ENCODE peak calls at places on chromosomes 2 and 18, in eight cellular contexts. One of them, this sample, is unnamed.

GRCh38 chr2:228630786-228631185 is 449.3 kb upstream of the SPHKAP start:
- DNase-seq in CD4-positive, CD25-positive, alpha-beta regulatory T cell: no peak
- DNase-seq in posterior vena cava: no peak
- DNase-seq in RKO: no peak
- DNase-seq in stimulated activated CD4-positive, alpha-beta T cell treated with anti-CD3 and anti-CD28 coated beads, Interleukin-12 subunit alpha, Interleukin-12 subunit beta, amount 100 ng/mL, for 24 hours: no peak
- DNase-seq in fibroblast of lung: no peak
- DNase-seq in activated naive CD4-positive, alpha-beta T cell treated with anti-CD3 and anti-CD28 coated beads, Interleukin-2, amount 10 ng/mL, durations not matched to agents 7 days and 5 days: no peak
- DNase-seq in effector CD4-positive, alpha-beta T cell: no peak
- DNase-seq in this sample: no peak

GRCh38 chr2:216017365-216017764 is 4.0 kb upstream of the MREG start:
- DNase-seq in RKO: no peak
- DNase-seq in fibroblast of lung: no peak
- DNase-seq in stimulated activated CD4-positive, alpha-beta T cell treated with anti-CD3 and anti-CD28 coated beads, Interleukin-12 subunit alpha, Interleukin-12 subunit beta, amount 100 ng/mL, for 24 hours: peak; percentile 16
- DNase-seq in activated naive CD4-positive, alpha-beta T cell treated with anti-CD3 and anti-CD28 coated beads, Interleukin-2, amount 10 ng/mL, durations not matched to agents 7 days and 5 days: peak; percentile 35
- DNase-seq in effector CD4-positive, alpha-beta T cell: no peak
- DNase-seq in CD4-positive, CD25-positive, alpha-beta regulatory T cell: no peak
- DNase-seq in posterior vena cava: no peak
- DNase-seq in this sample: peak; percentile 60

GRCh38 chr2:203580846-203581245 is 45.7 kb upstream of the RAPH1 start:
- DNase-seq in fibroblast of lung: no peak
- DNase-seq in activated naive CD4-positive, alpha-beta T cell treated with anti-CD3 and anti-CD28 coated beads, Interleukin-2, amount 10 ng/mL, durations not matched to agents 7 days and 5 days: no peak
- DNase-seq in posterior vena cava: no peak
- DNase-seq in effector CD4-positive, alpha-beta T cell: no peak
- DNase-seq in RKO: no peak
- DNase-seq in stimulated activated CD4-positive, alpha-beta T cell treated with anti-CD3 and anti-CD28 coated beads, Interleukin-12 subunit alpha, Interleukin-12 subunit beta, amount 100 ng/mL, for 24 hours: no peak
- DNase-seq in CD4-positive, CD25-positive, alpha-beta regulatory T cell: no peak
- DNase-seq in this sample: no peak

GRCh38 chr2:177056540-177056939 is 156.1 kb upstream of the HNRNPA3 start:
- DNase-seq in activated naive CD4-positive, alpha-beta T cell treated with anti-CD3 and anti-CD28 coated beads, Interleukin-2, amount 10 ng/mL, durations not matched to agents 7 days and 5 days: no peak
- DNase-seq in stimulated activated CD4-positive, alpha-beta T cell treated with anti-CD3 and anti-CD28 coated beads, Interleukin-12 subunit alpha, Interleukin-12 subunit beta, amount 100 ng/mL, for 24 hours: no peak
- DNase-seq in fibroblast of lung: no peak
- DNase-seq in posterior vena cava: no peak
- DNase-seq in effector CD4-positive, alpha-beta T cell: no peak
- DNase-seq in CD4-positive, CD25-positive, alpha-beta regulatory T cell: no peak
- DNase-seq in RKO: no peak
- DNase-seq in this sample: no peak

GRCh38 chr2:17242813-17243485 is 275.3 kb downstream of the RAD51AP2 start:
- DNase-seq in CD4-positive, CD25-positive, alpha-beta regulatory T cell: no peak
- DNase-seq in RKO: no peak
- DNase-seq in activated naive CD4-positive, alpha-beta T cell treated with anti-CD3 and anti-CD28 coated beads, Interleukin-2, amount 10 ng/mL, durations not matched to agents 7 days and 5 days: no peak
- DNase-seq in posterior vena cava: no peak
- DNase-seq in effector CD4-positive, alpha-beta T cell: no peak
- DNase-seq in fibroblast of lung: no peak
- DNase-seq in stimulated activated CD4-positive, alpha-beta T cell treated with anti-CD3 and anti-CD28 coated beads, Interleukin-12 subunit alpha, Interleukin-12 subunit beta, amount 100 ng/mL, for 24 hours: no peak
- DNase-seq in this sample: no peak

GRCh38 chr18:24731158-24731557 is 270.7 kb downstream of the HRH4 start:
- DNase-seq in RKO: no peak
- DNase-seq in activated naive CD4-positive, alpha-beta T cell treated with anti-CD3 and anti-CD28 coated beads, Interleukin-2, amount 10 ng/mL, durations not matched to agents 7 days and 5 days: no peak
- DNase-seq in fibroblast of lung: no peak
- DNase-seq in effector CD4-positive, alpha-beta T cell: no peak
- DNase-seq in CD4-positive, CD25-positive, alpha-beta regulatory T cell: no peak
- DNase-seq in stimulated activated CD4-positive, alpha-beta T cell treated with anti-CD3 and anti-CD28 coated beads, Interleukin-12 subunit alpha, Interleukin-12 subunit beta, amount 100 ng/mL, for 24 hours: no peak
- DNase-seq in posterior vena cava: no peak
- DNase-seq in this sample: no peak

GRCh38 chr2:218927876-218928275 is 31.6 kb upstream of the CDK5R2 start:
- DNase-seq in activated naive CD4-positive, alpha-beta T cell treated with anti-CD3 and anti-CD28 coated beads, Interleukin-2, amount 10 ng/mL, durations not matched to agents 7 days and 5 days: no peak
- DNase-seq in fibroblast of lung: no peak
- DNase-seq in CD4-positive, CD25-positive, alpha-beta regulatory T cell: no peak
- DNase-seq in posterior vena cava: no peak
- DNase-seq in effector CD4-positive, alpha-beta T cell: no peak
- DNase-seq in RKO: no peak
- DNase-seq in stimulated activated CD4-positive, alpha-beta T cell treated with anti-CD3 and anti-CD28 coated beads, Interleukin-12 subunit alpha, Interleukin-12 subunit beta, amount 100 ng/mL, for 24 hours: no peak
- DNase-seq in this sample: no peak

GRCh38 chr2:228355897-228356296 is 174.4 kb upstream of the SPHKAP start:
- DNase-seq in posterior vena cava: no peak
- DNase-seq in CD4-positive, CD25-positive, alpha-beta regulatory T cell: no peak
- DNase-seq in fibroblast of lung: no peak
- DNase-seq in RKO: no peak
- DNase-seq in effector CD4-positive, alpha-beta T cell: no peak
- DNase-seq in activated naive CD4-positive, alpha-beta T cell treated with anti-CD3 and anti-CD28 coated beads, Interleukin-2, amount 10 ng/mL, durations not matched to agents 7 days and 5 days: no peak
- DNase-seq in stimulated activated CD4-positive, alpha-beta T cell treated with anti-CD3 and anti-CD28 coated beads, Interleukin-12 subunit alpha, Interleukin-12 subunit beta, amount 100 ng/mL, for 24 hours: no peak
- DNase-seq in this sample: no peak

GRCh38 chr18:23682045-23682444 is 7.2 kb upstream of the LAMA3 start:
- DNase-seq in CD4-positive, CD25-positive, alpha-beta regulatory T cell: no peak
- DNase-seq in stimulated activated CD4-positive, alpha-beta T cell treated with anti-CD3 and anti-CD28 coated beads, Interleukin-12 subunit alpha, Interleukin-12 subunit beta, amount 100 ng/mL, for 24 hours: no peak
- DNase-seq in fibroblast of lung: no peak
- DNase-seq in effector CD4-positive, alpha-beta T cell: no peak
- DNase-seq in posterior vena cava: no peak
- DNase-seq in RKO: no peak
- DNase-seq in activated naive CD4-positive, alpha-beta T cell treated with anti-CD3 and anti-CD28 coated beads, Interleukin-2, amount 10 ng/mL, durations not matched to agents 7 days and 5 days: no peak
- DNase-seq in this sample: no peak

GRCh38 chr2:231047270-231047921 is 9.3 kb upstream of the PSMD1 start:
- DNase-seq in fibroblast of lung: no peak
- DNase-seq in activated naive CD4-positive, alpha-beta T cell treated with anti-CD3 and anti-CD28 coated beads, Interleukin-2, amount 10 ng/mL, durations not matched to agents 7 days and 5 days: no peak
- DNase-seq in stimulated activated CD4-positive, alpha-beta T cell treated with anti-CD3 and anti-CD28 coated beads, Interleukin-12 subunit alpha, Interleukin-12 subunit beta, amount 100 ng/mL, for 24 hours: no peak
- DNase-seq in posterior vena cava: no peak
- DNase-seq in RKO: no peak
- DNase-seq in effector CD4-positive, alpha-beta T cell: no peak
- DNase-seq in CD4-positive, CD25-positive, alpha-beta regulatory T cell: no peak
- DNase-seq in this sample: no peak

GRCh38 chr2:127020536-127020935 is 86.4 kb downstream of the BIN1 start:
- DNase-seq in RKO: no peak
- DNase-seq in effector CD4-positive, alpha-beta T cell: no peak
- DNase-seq in activated naive CD4-positive, alpha-beta T cell treated with anti-CD3 and anti-CD28 coated beads, Interleukin-2, amount 10 ng/mL, durations not matched to agents 7 days and 5 days: no peak
- DNase-seq in stimulated activated CD4-positive, alpha-beta T cell treated with anti-CD3 and anti-CD28 coated beads, Interleukin-12 subunit alpha, Interleukin-12 subunit beta, amount 100 ng/mL, for 24 hours: no peak
- DNase-seq in fibroblast of lung: no peak
- DNase-seq in posterior vena cava: no peak
- DNase-seq in CD4-positive, CD25-positive, alpha-beta regulatory T cell: no peak
- DNase-seq in this sample: no peak

GRCh38 chr2:147311058-147311429 is 533.8 kb upstream of the ACVR2A start:
- DNase-seq in CD4-positive, CD25-positive, alpha-beta regulatory T cell: no peak
- DNase-seq in RKO: no peak
- DNase-seq in posterior vena cava: no peak
- DNase-seq in fibroblast of lung: no peak
- DNase-seq in activated naive CD4-positive, alpha-beta T cell treated with anti-CD3 and anti-CD28 coated beads, Interleukin-2, amount 10 ng/mL, durations not matched to agents 7 days and 5 days: no peak
- DNase-seq in effector CD4-positive, alpha-beta T cell: no peak
- DNase-seq in stimulated activated CD4-positive, alpha-beta T cell treated with anti-CD3 and anti-CD28 coated beads, Interleukin-12 subunit alpha, Interleukin-12 subunit beta, amount 100 ng/mL, for 24 hours: no peak
- DNase-seq in this sample: no peak

GRCh38 chr2:117771969-117772630 is 42.4 kb upstream of the DDX18 start:
- DNase-seq in RKO: peak; percentile 64
- DNase-seq in posterior vena cava: no peak
- DNase-seq in effector CD4-positive, alpha-beta T cell: no peak
- DNase-seq in CD4-positive, CD25-positive, alpha-beta regulatory T cell: no peak
- DNase-seq in activated naive CD4-positive, alpha-beta T cell treated with anti-CD3 and anti-CD28 coated beads, Interleukin-2, amount 10 ng/mL, durations not matched to agents 7 days and 5 days: no peak
- DNase-seq in fibroblast of lung: peak; percentile 41
- DNase-seq in stimulated activated CD4-positive, alpha-beta T cell treated with anti-CD3 and anti-CD28 coated beads, Interleukin-12 subunit alpha, Interleukin-12 subunit beta, amount 100 ng/mL, for 24 hours: no peak
- DNase-seq in this sample: no peak

GRCh38 chr2:132670961-132671781 is 1.2 kb upstream of the LYPD1 start:
- DNase-seq in fibroblast of lung: peak; percentile 77
- DNase-seq in effector CD4-positive, alpha-beta T cell: no peak
- DNase-seq in RKO: no peak
- DNase-seq in CD4-positive, CD25-positive, alpha-beta regulatory T cell: no peak
- DNase-seq in posterior vena cava: no peak
- DNase-seq in activated naive CD4-positive, alpha-beta T cell treated with anti-CD3 and anti-CD28 coated beads, Interleukin-2, amount 10 ng/mL, durations not matched to agents 7 days and 5 days: no peak
- DNase-seq in stimulated activated CD4-positive, alpha-beta T cell treated with anti-CD3 and anti-CD28 coated beads, Interleukin-12 subunit alpha, Interleukin-12 subunit beta, amount 100 ng/mL, for 24 hours: no peak
- DNase-seq in this sample: no peak

GRCh38 chr18:69839989-69840388 is 107.7 kb downstream of the CD226 start:
- DNase-seq in stimulated activated CD4-positive, alpha-beta T cell treated with anti-CD3 and anti-CD28 coated beads, Interleukin-12 subunit alpha, Interleukin-12 subunit beta, amount 100 ng/mL, for 24 hours: no peak
- DNase-seq in posterior vena cava: no peak
- DNase-seq in RKO: no peak
- DNase-seq in CD4-positive, CD25-positive, alpha-beta regulatory T cell: no peak
- DNase-seq in effector CD4-positive, alpha-beta T cell: no peak
- DNase-seq in activated naive CD4-positive, alpha-beta T cell treated with anti-CD3 and anti-CD28 coated beads, Interleukin-2, amount 10 ng/mL, durations not matched to agents 7 days and 5 days: no peak
- DNase-seq in fibroblast of lung: no peak
- DNase-seq in this sample: no peak

GRCh38 chr18:27763936-27764335 is 413.0 kb downstream of the CDH2 start:
- DNase-seq in effector CD4-positive, alpha-beta T cell: no peak
- DNase-seq in posterior vena cava: no peak
- DNase-seq in CD4-positive, CD25-positive, alpha-beta regulatory T cell: no peak
- DNase-seq in stimulated activated CD4-positive, alpha-beta T cell treated with anti-CD3 and anti-CD28 coated beads, Interleukin-12 subunit alpha, Interleukin-12 subunit beta, amount 100 ng/mL, for 24 hours: no peak
- DNase-seq in RKO: no peak
- DNase-seq in activated naive CD4-positive, alpha-beta T cell treated with anti-CD3 and anti-CD28 coated beads, Interleukin-2, amount 10 ng/mL, durations not matched to agents 7 days and 5 days: no peak
- DNase-seq in fibroblast of lung: no peak
- DNase-seq in this sample: no peak

GRCh38 chr2:217555075-217555876 is 447.5 kb downstream of the TNS1 start:
- DNase-seq in CD4-positive, CD25-positive, alpha-beta regulatory T cell: no peak
- DNase-seq in RKO: no peak
- DNase-seq in stimulated activated CD4-positive, alpha-beta T cell treated with anti-CD3 and anti-CD28 coated beads, Interleukin-12 subunit alpha, Interleukin-12 subunit beta, amount 100 ng/mL, for 24 hours: no peak
- DNase-seq in effector CD4-positive, alpha-beta T cell: no peak
- DNase-seq in activated naive CD4-positive, alpha-beta T cell treated with anti-CD3 and anti-CD28 coated beads, Interleukin-2, amount 10 ng/mL, durations not matched to agents 7 days and 5 days: no peak
- DNase-seq in posterior vena cava: peak; percentile 80
- DNase-seq in fibroblast of lung: no peak
- DNase-seq in this sample: no peak

GRCh38 chr2:43831438-43832294 is 7.0 kb downstream of the ABCG5 start:
- DNase-seq in posterior vena cava: peak; percentile 82
- DNase-seq in effector CD4-positive, alpha-beta T cell: no peak
- DNase-seq in activated naive CD4-positive, alpha-beta T cell treated with anti-CD3 and anti-CD28 coated beads, Interleukin-2, amount 10 ng/mL, durations not matched to agents 7 days and 5 days: no peak
- DNase-seq in CD4-positive, CD25-positive, alpha-beta regulatory T cell: no peak
- DNase-seq in fibroblast of lung: no peak
- DNase-seq in stimulated activated CD4-positive, alpha-beta T cell treated with anti-CD3 and anti-CD28 coated beads, Interleukin-12 subunit alpha, Interleukin-12 subunit beta, amount 100 ng/mL, for 24 hours: no peak
- DNase-seq in RKO: no peak
- DNase-seq in this sample: no peak

GRCh38 chr2:29606105-29606871 is 315.1 kb downstream of the ALK start:
- DNase-seq in posterior vena cava: no peak
- DNase-seq in fibroblast of lung: peak; percentile 79
- DNase-seq in RKO: peak; percentile 37
- DNase-seq in effector CD4-positive, alpha-beta T cell: no peak
- DNase-seq in stimulated activated CD4-positive, alpha-beta T cell treated with anti-CD3 and anti-CD28 coated beads, Interleukin-12 subunit alpha, Interleukin-12 subunit beta, amount 100 ng/mL, for 24 hours: no peak
- DNase-seq in activated naive CD4-positive, alpha-beta T cell treated with anti-CD3 and anti-CD28 coated beads, Interleukin-2, amount 10 ng/mL, durations not matched to agents 7 days and 5 days: no peak
- DNase-seq in CD4-positive, CD25-positive, alpha-beta regulatory T cell: no peak
- DNase-seq in this sample: no peak

GRCh38 chr2:61762292-61762691 is 91.6 kb downstream of the FAM161A start:
- DNase-seq in posterior vena cava: no peak
- DNase-seq in RKO: peak; percentile 68
- DNase-seq in fibroblast of lung: no peak
- DNase-seq in activated naive CD4-positive, alpha-beta T cell treated with anti-CD3 and anti-CD28 coated beads, Interleukin-2, amount 10 ng/mL, durations not matched to agents 7 days and 5 days: no peak
- DNase-seq in stimulated activated CD4-positive, alpha-beta T cell treated with anti-CD3 and anti-CD28 coated beads, Interleukin-12 subunit alpha, Interleukin-12 subunit beta, amount 100 ng/mL, for 24 hours: no peak
- DNase-seq in CD4-positive, CD25-positive, alpha-beta regulatory T cell: no peak
- DNase-seq in effector CD4-positive, alpha-beta T cell: no peak
- DNase-seq in this sample: no peak

GRCh38 chr2:142052220-142052863 is 78.5 kb downstream of the LRP1B start:
- DNase-seq in effector CD4-positive, alpha-beta T cell: no peak
- DNase-seq in stimulated activated CD4-positive, alpha-beta T cell treated with anti-CD3 and anti-CD28 coated beads, Interleukin-12 subunit alpha, Interleukin-12 subunit beta, amount 100 ng/mL, for 24 hours: no peak
- DNase-seq in CD4-positive, CD25-positive, alpha-beta regulatory T cell: no peak
- DNase-seq in RKO: no peak
- DNase-seq in posterior vena cava: no peak
- DNase-seq in activated naive CD4-positive, alpha-beta T cell treated with anti-CD3 and anti-CD28 coated beads, Interleukin-2, amount 10 ng/mL, durations not matched to agents 7 days and 5 days: no peak
- DNase-seq in fibroblast of lung: no peak
- DNase-seq in this sample: no peak

GRCh38 chr2:96842600-96842999 is 1.2 kb downstream of the ANKRD23 start:
- DNase-seq in RKO: no peak
- DNase-seq in posterior vena cava: no peak
- DNase-seq in activated naive CD4-positive, alpha-beta T cell treated with anti-CD3 and anti-CD28 coated beads, Interleukin-2, amount 10 ng/mL, durations not matched to agents 7 days and 5 days: no peak
- DNase-seq in effector CD4-positive, alpha-beta T cell: no peak
- DNase-seq in CD4-positive, CD25-positive, alpha-beta regulatory T cell: no peak
- DNase-seq in fibroblast of lung: no peak
- DNase-seq in stimulated activated CD4-positive, alpha-beta T cell treated with anti-CD3 and anti-CD28 coated beads, Interleukin-12 subunit alpha, Interleukin-12 subunit beta, amount 100 ng/mL, for 24 hours: no peak
- DNase-seq in this sample: no peak

GRCh38 chr2:181673178-181673577 is 7.1 kb downstream of the NEUROD1 start:
- DNase-seq in stimulated activated CD4-positive, alpha-beta T cell treated with anti-CD3 and anti-CD28 coated beads, Interleukin-12 subunit alpha, Interleukin-12 subunit beta, amount 100 ng/mL, for 24 hours: no peak
- DNase-seq in posterior vena cava: no peak
- DNase-seq in activated naive CD4-positive, alpha-beta T cell treated with anti-CD3 and anti-CD28 coated beads, Interleukin-2, amount 10 ng/mL, durations not matched to agents 7 days and 5 days: no peak
- DNase-seq in fibroblast of lung: no peak
- DNase-seq in effector CD4-positive, alpha-beta T cell: no peak
- DNase-seq in RKO: peak; percentile 16
- DNase-seq in CD4-positive, CD25-positive, alpha-beta regulatory T cell: no peak
- DNase-seq in this sample: no peak

GRCh38 chr2:207413376-207413907 is 116.3 kb upstream of the CREB1 start:
- DNase-seq in CD4-positive, CD25-positive, alpha-beta regulatory T cell: no peak
- DNase-seq in RKO: no peak
- DNase-seq in posterior vena cava: no peak
- DNase-seq in fibroblast of lung: no peak
- DNase-seq in stimulated activated CD4-positive, alpha-beta T cell treated with anti-CD3 and anti-CD28 coated beads, Interleukin-12 subunit alpha, Interleukin-12 subunit beta, amount 100 ng/mL, for 24 hours: no peak
- DNase-seq in effector CD4-positive, alpha-beta T cell: no peak
- DNase-seq in activated naive CD4-positive, alpha-beta T cell treated with anti-CD3 and anti-CD28 coated beads, Interleukin-2, amount 10 ng/mL, durations not matched to agents 7 days and 5 days: no peak
- DNase-seq in this sample: no peak

This sample was measured in Peyer's patch.